ENCODE peak calls at places on chromosomes 5 and 9, in seven cellular contexts. S is dorsolateral prefrontal cortex, O is fibroblast of mammary gland, U is fibroblast of pulmonary artery, V is cardiac fibroblast, C is tibial artery, E is uterus. Y is an unnamed sample.

GRCh38 chr5:143987264-143987663 is 175.3 kb downstream of the HMHB1 start:
- DNase-seq in V (no peak), C (no peak), S (no peak), U (no peak), E (no peak), O (no peak), Y (no peak)

GRCh38 chr5:80245986-80246781 is 9.7 kb downstream of the SERINC5 start:
- DNase-seq in S (no peak), U (peak), O (peak), V (peak), E (no peak), C (no peak), Y (no peak)

GRCh38 chr9:71683598-71684235 is 84.6 kb downstream of the CEMIP2 start:
- DNase-seq in O (peak), S (peak), E (no peak), C (peak), U (peak), V (peak), Y (peak)

GRCh38 chr5:123206618-123207320 is 117.7 kb downstream of the PRDM6 start:
- DNase-seq in C (no peak), S (no peak), E (no peak), U (peak), O (peak), V (peak), Y (no peak)

GRCh38 chr9:93453047-93453914 is at the start of gene FAM120AOS:
- DNase-seq in C (peak), O (peak), E (peak), U (peak), S (peak), V (peak), Y (peak)

GRCh38 chr5:33490071-33490665 is 49.4 kb downstream of the TARS1 start:
- DNase-seq in E (no peak), O (no peak), C (no peak), U (no peak), V (no peak), S (no peak), Y (no peak)

GRCh38 chr5:154375331-154376008 is 70.3 kb upstream of the SAP30L start:
- DNase-seq in E (no peak), V (no peak), O (peak), C (no peak), U (peak), S (no peak), Y (peak)

GRCh38 chr9:19020886-19021285 is 12.1 kb downstream of the SAXO1 start:
- DNase-seq in E (no peak), O (no peak), S (peak), V (no peak), U (no peak), C (no peak), Y (no peak)

GRCh38 chr5:120817044-120817985 is 353.2 kb downstream of the PRR16 start:
- DNase-seq in S (no peak), C (no peak), V (peak), E (no peak), U (peak), O (peak), Y (peak)

GRCh38 chr5:25416960-25417359 is 772.2 kb upstream of the CDH10 start:
- DNase-seq in U (no peak), O (no peak), C (no peak), S (no peak), E (no peak), V (no peak), Y (no peak)

GRCh38 chr9:133137451-133138231 is 16.6 kb upstream of the RALGDS start:
- DNase-seq in S (no peak), V (no peak), E (no peak), U (no peak), O (no peak), C (no peak), Y (no peak)

GRCh38 chr9:14203366-14204056 is 110.4 kb downstream of the NFIB start:
- DNase-seq in C (peak), U (peak), O (peak), S (peak), V (peak), E (peak), Y (peak)

GRCh38 chr5:95446560-95447221 is 55.5 kb downstream of the FAM81B start:
- DNase-seq in U (peak), C (no peak), E (no peak), O (no peak), V (peak), S (no peak), Y (no peak)

GRCh38 chr9:113542741-113543140 is 79.2 kb downstream of the RGS3 start:
- DNase-seq in U (no peak), C (no peak), E (no peak), S (no peak), O (no peak), V (no peak), Y (no peak)

GRCh38 chr9:137970686-137971476 is 93.3 kb downstream of the CACNA1B start:
- DNase-seq in E (peak), S (no peak), U (no peak), C (peak), V (no peak), O (no peak), Y (peak)

GRCh38 chr5:90290648-90291047 is 118.9 kb downstream of the CETN3 start:
- DNase-seq in C (no peak), U (no peak), E (no peak), O (no peak), S (no peak), V (no peak), Y (no peak)

GRCh38 chr5:421287-421880 is 21.6 kb upstream of the EXOC3 start:
- DNase-seq in E (no peak), V (no peak), S (no peak), C (peak), U (no peak), O (no peak), Y (no peak)

GRCh38 chr9:113375057-113376023 is 1.4 kb downstream of the HDHD3 start:
- DNase-seq in E (no peak), U (no peak), V (peak), O (no peak), S (no peak), C (no peak), Y (no peak)

GRCh38 chr9:74379718-74380117 is 117.4 kb upstream of the RORB start:
- DNase-seq in S (peak), U (no peak), O (peak), E (no peak), C (no peak), V (no peak), Y (peak)

DNA sequence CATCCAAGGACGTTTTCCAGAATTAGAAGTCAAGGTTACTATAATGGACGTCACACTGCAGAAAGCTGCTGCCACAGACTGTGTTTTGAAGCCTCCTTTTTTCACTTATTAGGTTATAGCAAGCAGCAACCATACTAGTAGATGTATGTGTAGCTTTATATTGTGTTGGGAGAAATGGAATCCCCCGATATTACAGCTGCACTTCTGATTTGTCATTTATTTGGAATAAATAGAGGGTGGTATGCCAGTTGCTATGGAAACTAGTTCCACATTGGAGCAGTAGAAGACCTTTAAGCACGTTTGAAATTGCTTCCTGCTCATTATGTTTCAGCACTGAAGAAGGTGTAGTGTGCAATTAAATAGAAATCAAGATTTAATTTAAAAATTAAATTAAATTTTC is 355.9 kb downstream of the TAF11L14 start:
- DNase-seq in V (no peak), S (no peak), E (no peak), U (no peak), C (no peak), O (no peak), Y (no peak)
- H3K4me3 ChIP-seq in V (no peak), S (no peak), E (no peak), U (no peak), C (no peak), O (no peak), Y (no peak)

GRCh38 chr9:30967484-30967883 is 1417.0 kb upstream of the ACO1 start:
- DNase-seq in O (no peak), V (no peak), S (no peak), E (no peak), U (peak), C (no peak), Y (no peak)
- TF ChIP-seq CTCF in O (no peak), V (no peak), S (no peak), E (no peak), U (no peak), C (no peak), Y (no peak)

GRCh38 chr5:173790177-173790719 is 97.9 kb upstream of the CPEB4 start:
- DNase-seq in E (no peak), S (no peak), U (no peak), O (no peak), V (no peak), C (no peak), Y (no peak)
- H3K4me3 ChIP-seq in E (no peak), S (no peak), U (no peak), O (no peak), V (no peak), C (no peak), Y (no peak)

DNA sequence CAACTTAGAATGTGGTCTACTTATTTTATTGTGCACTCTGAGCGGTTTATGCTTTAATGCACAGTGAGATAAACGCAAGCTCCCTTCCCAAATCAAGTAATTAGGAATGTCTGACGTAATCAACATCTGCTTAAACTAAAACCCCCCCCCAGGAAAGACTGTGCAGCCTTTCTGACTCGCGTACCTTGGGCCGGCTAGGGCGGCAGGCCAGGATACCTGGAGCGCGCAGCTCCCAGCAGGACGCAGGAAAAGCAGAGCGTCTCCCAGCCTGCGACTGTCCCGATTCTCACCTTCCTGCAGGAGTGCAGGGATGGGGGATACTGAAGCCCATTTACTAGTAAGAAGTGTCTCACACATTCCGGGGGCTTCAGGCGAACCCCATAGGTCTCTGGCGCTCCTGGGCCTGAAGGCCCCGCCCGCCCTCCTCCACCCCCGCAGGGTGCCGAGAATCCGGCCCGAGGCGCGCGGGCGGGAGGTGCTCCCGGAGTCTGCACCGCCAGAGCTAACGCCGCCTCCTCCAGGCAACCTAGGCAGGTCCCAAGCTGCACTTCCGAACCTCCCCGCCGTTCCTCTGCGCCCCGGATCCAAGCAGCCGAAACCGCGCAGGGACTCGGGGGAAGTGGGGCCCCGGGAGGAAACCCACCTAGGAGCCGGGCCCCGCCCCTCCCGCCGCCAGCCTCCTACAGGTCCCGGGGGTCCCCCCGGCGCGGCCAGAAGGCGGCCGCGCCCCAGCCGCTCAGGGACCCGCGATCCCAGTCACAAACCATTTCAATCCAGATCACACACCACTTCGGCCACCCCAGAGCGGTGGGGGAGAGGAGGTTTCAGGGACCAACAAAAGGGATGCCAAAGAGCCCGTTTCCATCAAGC is 1.4 kb downstream of the ROR2 start:
- DNase-seq in V (no peak), O (peak), E (peak), S (no peak), U (peak), C (no peak), Y (peak)
- TF ChIP-seq CTCF in V (no peak), O (no peak), E (peak), S (no peak), U (no peak), C (no peak), Y (no peak)

GRCh38 chr5:141525659-141526058 is 36.8 kb downstream of the PCDHGC5 start:
- DNase-seq in O (peak), S (no peak), U (no peak), E (no peak), C (no peak), V (no peak), Y (no peak)

GRCh38 chr5:141522301-141522700 is 33.4 kb downstream of the PCDHGC5 start:
- DNase-seq in V (peak), S (no peak), E (no peak), C (no peak), O (no peak), U (no peak), Y (no peak)

GRCh38 chr5:141524604-141525597 is 36.0 kb downstream of the PCDHGC5 start:
- DNase-seq in S (peak), O (peak), U (peak), C (peak), V (peak), E (peak), Y (peak)

GRCh38 chr5:141521244-141521781 is 32.4 kb downstream of the PCDHGC5 start:
- DNase-seq in C (peak), E (no peak), U (peak), O (peak), S (no peak), V (peak), Y (peak)

GRCh38 chr5:141523991-141524390 is 35.1 kb downstream of the PCDHGC5 start:
- DNase-seq in S (peak), C (no peak), U (no peak), E (no peak), O (no peak), V (no peak), Y (no peak)
- H3K4me3 ChIP-seq in S (no peak), C (no peak), U (no peak), E (no peak), O (no peak), V (no peak), Y (no peak)

DNA sequence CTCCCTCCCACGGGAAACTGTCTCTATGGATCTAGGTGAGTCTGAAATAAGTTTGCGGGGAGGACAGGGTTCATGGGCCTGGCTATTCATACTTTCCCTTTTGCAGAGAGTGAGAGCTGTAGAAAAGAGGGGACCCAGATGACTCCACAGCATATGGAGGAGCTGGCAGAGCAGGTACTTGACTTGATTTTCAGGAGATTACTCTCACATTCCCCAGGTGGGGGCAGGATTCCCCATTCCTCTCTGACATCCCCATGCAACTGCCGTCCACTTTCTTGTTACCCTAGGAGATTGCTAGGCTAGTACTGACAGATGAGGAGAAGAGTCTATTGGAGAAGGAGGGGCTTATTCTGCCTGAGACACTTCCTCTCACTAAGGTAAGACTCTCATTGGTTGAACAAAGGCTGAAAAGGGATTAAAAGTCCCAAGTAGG is 659 bp downstream of the CREB3 start:
- DNase-seq in C (no peak), O (peak), U (peak), V (peak), S (peak), E (no peak), Y (peak)
- TF ChIP-seq CTCF in C (no peak), O (no peak), U (no peak), V (no peak), S (no peak), E (no peak), Y (no peak)

DNA sequence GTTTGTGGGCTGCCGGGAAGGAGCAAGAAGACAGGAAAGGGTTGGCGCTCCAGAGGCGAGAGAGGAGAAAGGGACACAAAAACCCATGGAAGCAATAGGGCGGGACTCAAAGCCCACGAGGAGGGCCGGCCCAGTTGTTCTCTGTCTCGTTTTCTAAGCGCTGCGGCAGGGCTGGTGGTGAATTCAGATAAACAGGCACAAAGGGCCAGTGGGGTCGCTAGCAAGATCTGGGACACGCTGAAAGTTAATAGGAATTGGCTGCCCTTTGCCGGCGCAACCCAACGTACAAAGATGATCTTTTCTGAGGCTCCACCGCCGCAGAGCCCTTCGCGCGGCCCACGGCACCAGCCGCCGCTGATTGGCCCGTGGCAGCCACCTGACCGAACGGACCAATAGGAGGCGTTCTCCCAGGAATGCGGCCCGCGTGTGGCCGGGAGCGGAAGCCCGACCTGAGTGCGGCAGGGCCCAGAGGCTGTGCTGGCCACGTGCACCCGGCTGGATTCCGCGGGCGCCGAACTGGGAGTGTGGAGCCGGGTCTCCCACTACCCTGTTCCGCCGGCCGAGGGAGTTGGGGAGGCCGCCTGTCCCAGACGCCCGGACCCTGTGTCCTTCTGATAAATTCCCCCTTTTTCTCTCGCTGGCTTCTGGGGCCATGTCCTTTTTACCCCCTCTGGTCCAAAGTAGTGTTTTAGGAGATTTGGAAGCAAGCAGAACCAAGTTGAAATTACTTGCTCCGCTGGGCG is 16.8 kb upstream of the NSD1 start:
- DNase-seq in V (peak), E (peak), U (peak), S (peak), C (peak), O (peak), Y (peak)
- H3K4me3 ChIP-seq in V (no peak), E (peak), U (no peak), S (peak), C (peak), O (no peak), Y (peak)

GRCh38 chr9:70578720-70579119 is 164.3 kb upstream of the KLF9 start:
- DNase-seq in S (no peak), V (no peak), E (no peak), C (no peak), U (no peak), O (no peak), Y (no peak)
- TF ChIP-seq CTCF in S (no peak), V (no peak), E (no peak), C (no peak), U (no peak), O (no peak), Y (no peak)

GRCh38 chr5:126056851-126057622 is 366.2 kb upstream of the GRAMD2B start:
- DNase-seq in V (no peak), U (no peak), E (no peak), S (no peak), O (no peak), C (no peak), Y (no peak)
- H3K4me3 ChIP-seq in V (no peak), U (no peak), E (no peak), S (no peak), O (no peak), C (no peak), Y (no peak)